ENCODE peak calls at places on chromosomes 2 and 18, in seven cellular contexts. A is HepG2, H is HCT116, T is K562, I is H1, U is SK-N-SH, C is GM12878. L is an unnamed sample.

GRCh38 chr18:46214435-46214834 is 110.2 kb downstream of the HAUS1 start:
- DNase-seq in A (no peak), H (no peak), T (no peak), I (no peak), U (no peak), C (no peak), L (no peak)

GRCh38 chr18:23703057-23703986 is 14.1 kb downstream of the LAMA3 start:
- DNase-seq in A (peak), H (peak), T (peak), I (no peak), U (peak), C (no peak), L (no peak)

GRCh38 chr2:179422037-179422643 is 157.5 kb upstream of the SESTD1 start:
- DNase-seq in A (peak), H (peak), T (no peak), I (peak), U (peak), C (no peak), L (peak)

GRCh38 chr2:203498161-203498560 is 36.9 kb downstream of the RAPH1 start:
- DNase-seq in A (no peak), H (peak), T (no peak), I (no peak), U (no peak), C (no peak), L (no peak)

GRCh38 chr2:146804288-146804687 is 1040.5 kb upstream of the ACVR2A start:
- DNase-seq in A (no peak), H (no peak), T (no peak), I (no peak), U (no peak), C (no peak), L (no peak)

GRCh38 chr2:127622561-127623387 is 23.2 kb upstream of the GPR17 start:
- DNase-seq in A (no peak), H (no peak), T (no peak), I (no peak), U (peak), C (no peak), L (no peak)

GRCh38 chr2:15939854-15940660 is at the start of gene MYCN:
- DNase-seq in A (peak), H (no peak), T (no peak), I (peak), U (peak), C (no peak), L (peak)

GRCh38 chr2:100857915-100858314 is 38.0 kb downstream of the NPAS2 start:
- DNase-seq in A (no peak), H (no peak), T (no peak), I (no peak), U (no peak), C (no peak), L (no peak)

GRCh38 chr18:48829443-48830149 is 121.2 kb downstream of the SMAD7 start:
- DNase-seq in A (no peak), H (no peak), T (no peak), I (no peak), U (no peak), C (no peak), L (no peak)

GRCh38 chr2:118609138-118609537 is 238.3 kb downstream of the EN1 start:
- DNase-seq in A (no peak), H (no peak), T (no peak), I (no peak), U (no peak), C (no peak), L (no peak)

GRCh38 chr2:202158796-202159195 is 79.6 kb downstream of the SUMO1 start:
- DNase-seq in A (no peak), H (no peak), T (no peak), I (no peak), U (no peak), C (no peak), L (no peak)

GRCh38 chr2:161571051-161571429 is 53.2 kb upstream of the SLC4A10 start:
- DNase-seq in A (no peak), H (no peak), T (no peak), I (no peak), U (no peak), C (no peak), L (no peak)

GRCh38 chr18:45637546-45638327 is 22.5 kb downstream of the SLC14A2 start:
- DNase-seq in A (no peak), H (no peak), T (no peak), I (no peak), U (no peak), C (no peak), L (no peak)

GRCh38 chr2:75432761-75433361 is 127.9 kb downstream of the EVA1A start:
- DNase-seq in A (no peak), H (no peak), T (no peak), I (no peak), U (no peak), C (peak), L (no peak)

GRCh38 chr18:62863629-62864028 is 148.3 kb downstream of the PHLPP1 start:
- DNase-seq in A (no peak), H (peak), T (no peak), I (no peak), U (no peak), C (no peak), L (no peak)

GRCh38 chr2:31785876-31786275 is 205.1 kb upstream of the SRD5A2 start:
- DNase-seq in A (no peak), H (no peak), T (no peak), I (no peak), U (no peak), C (peak), L (no peak)

GRCh38 chr2:196170202-196170680 is 1.1 kb downstream of the STK17B start:
- DNase-seq in A (peak), H (no peak), T (peak), I (no peak), U (peak), C (no peak), L (peak)

GRCh38 chr2:101837354-101837753 is 139.8 kb downstream of the MAP4K4 start:
- DNase-seq in A (no peak), H (no peak), T (no peak), I (no peak), U (no peak), C (no peak), L (no peak)

GRCh38 chr18:55509631-55510372 is 78.2 kb downstream of the TCF4 start:
- DNase-seq in A (no peak), H (no peak), T (no peak), I (no peak), U (no peak), C (peak), L (no peak)
- TF ChIP-seq JUND in A (no peak), H (no peak), T (no peak), I (no peak), U (peak), C (no peak), L (no peak)

GRCh38 chr2:11891028-11891427 is 144.6 kb downstream of the LPIN1 start:
- DNase-seq in A (no peak), H (no peak), T (no peak), I (no peak), U (no peak), C (no peak), L (no peak)
- TF ChIP-seq JUND in A (no peak), H (no peak), T (no peak), I (no peak), U (no peak), C (no peak), L (no peak)

GRCh38 chr2:239895669-239896068 is 129.5 kb downstream of the NDUFA10 start:
- DNase-seq in A (no peak), H (no peak), T (no peak), I (no peak), U (no peak), C (no peak), L (no peak)

GRCh38 chr2:239897596-239898235 is 127.4 kb downstream of the NDUFA10 start:
- DNase-seq in A (no peak), H (no peak), T (no peak), I (no peak), U (no peak), C (no peak), L (no peak)

GRCh38 chr2:239896075-239896474 is 129.1 kb downstream of the NDUFA10 start:
- DNase-seq in A (no peak), H (no peak), T (no peak), I (peak), U (no peak), C (no peak), L (no peak)

GRCh38 chr2:239895116-239895515 is 130.0 kb downstream of the NDUFA10 start:
- DNase-seq in A (no peak), H (no peak), T (no peak), I (no peak), U (no peak), C (no peak), L (no peak)

DNA sequence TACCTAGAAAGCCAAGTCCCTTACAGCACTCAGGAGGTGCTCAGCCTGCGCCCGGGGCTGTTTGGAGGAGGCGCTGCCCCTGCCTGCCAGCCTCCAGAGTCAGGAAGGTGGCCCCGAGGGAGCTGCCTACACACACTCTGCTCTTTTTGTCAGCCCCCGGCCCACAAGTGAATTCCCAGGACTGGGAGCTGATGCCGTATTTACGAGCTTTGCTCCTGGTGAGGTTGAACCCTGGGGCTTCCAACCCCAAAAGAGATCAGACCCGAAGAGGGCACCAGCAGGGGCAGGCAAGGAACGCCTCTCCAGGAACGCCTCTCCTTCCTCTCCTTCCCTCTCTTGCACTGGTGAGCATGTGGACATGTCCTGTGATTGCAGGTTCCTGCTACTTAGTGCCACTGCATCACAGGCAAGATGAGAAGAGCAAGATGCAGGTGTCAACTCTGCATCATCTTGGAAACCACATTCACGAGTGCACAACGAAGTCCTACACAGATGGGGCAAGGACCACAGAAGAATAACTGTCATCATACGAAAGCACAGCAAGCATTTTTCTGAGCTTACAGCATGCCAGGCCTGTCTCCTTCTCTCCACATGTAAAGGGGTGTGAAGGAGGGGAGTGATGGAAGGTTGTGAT is 126.7 kb downstream of the NDUFA10 start:
- DNase-seq in A (no peak), H (no peak), T (no peak), I (no peak), U (no peak), C (no peak), L (no peak)
- TF ChIP-seq JUND in A (no peak), H (no peak), T (no peak), I (no peak), U (no peak), C (no peak), L (no peak)

DNA sequence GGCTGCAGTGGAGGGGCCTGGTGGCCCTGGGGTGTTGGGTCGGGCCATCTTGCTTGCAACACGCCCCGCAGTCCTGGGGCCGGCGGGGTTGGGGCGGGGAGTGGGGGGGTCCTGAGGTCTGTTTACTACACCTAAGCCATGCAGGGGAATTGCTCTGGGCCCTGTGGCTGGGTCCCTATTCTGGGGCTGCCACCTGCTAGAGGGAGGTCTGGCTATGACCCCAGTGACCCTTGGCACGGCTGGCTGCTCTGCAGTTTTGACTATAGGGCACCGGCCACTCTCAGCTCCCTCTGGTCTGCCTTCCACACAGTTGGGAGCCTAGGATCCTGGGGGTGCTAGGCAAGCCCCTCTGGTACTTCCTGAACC is 170.6 kb upstream of the GLI2 start:
- DNase-seq in A (no peak), H (no peak), T (no peak), I (no peak), U (no peak), C (no peak), L (no peak)
- TF ChIP-seq JUND in A (no peak), H (no peak), T (no peak), I (no peak), U (no peak), C (no peak), L (no peak)